ENCODE peak calls at places on chromosomes 3 and 15, in seven cellular contexts. Z is AG10803; I is CD8-positive, alpha-beta memory T cell; N is mesendoderm; O is effector memory CD4-positive, alpha-beta T cell; D is body of pancreas; J is GM23248. W is an unnamed sample.

GRCh38 chr15:42157981-42158765 is 1.7 kb upstream of the PLA2G4F start:
- DNase-seq in Z (peak), I (no peak), D (no peak), J (peak), N (no peak), O (no peak), W (peak)

GRCh38 chr3:48662753-48663488 is at the start of gene CELSR3:
- DNase-seq in O (peak), D (peak), I (no peak), N (peak), J (peak), Z (peak), W (peak)

GRCh38 chr3:133262371-133262770 is 137.5 kb upstream of the BFSP2 start:
- DNase-seq in J (no peak), D (no peak), I (no peak), O (no peak), N (peak), Z (no peak), W (no peak)

GRCh38 chr3:18201315-18201714 is 223.8 kb downstream of the SATB1 start:
- DNase-seq in J (no peak), Z (no peak), D (no peak), N (peak), I (no peak), O (no peak), W (no peak)

GRCh38 chr3:48562367-48563095 is 1.1 kb downstream of the UCN2 start:
- DNase-seq in N (no peak), O (no peak), J (no peak), D (no peak), I (no peak), Z (no peak), W (no peak)

GRCh38 chr3:138234401-138235179 is 47.5 kb downstream of the ARMC8 start:
- DNase-seq in N (no peak), D (no peak), Z (peak), J (peak), O (no peak), I (no peak), W (peak)

GRCh38 chr15:84598993-84599392 is 1.8 kb upstream of the ZSCAN2 start:
- DNase-seq in N (peak), D (peak), O (no peak), J (peak), Z (peak), I (no peak), W (peak)

GRCh38 chr15:62985768-62986167 is 56.8 kb upstream of the TPM1 start:
- DNase-seq in Z (peak), O (no peak), N (peak), I (no peak), J (no peak), D (no peak), W (peak)

GRCh38 chr15:68272797-68273271 is 4.7 kb upstream of the FEM1B start:
- DNase-seq in Z (peak), I (no peak), N (no peak), J (peak), D (no peak), O (no peak), W (peak)

GRCh38 chr3:67414740-67415139 is 239.7 kb downstream of the SUCLG2 start:
- DNase-seq in N (no peak), I (no peak), Z (no peak), O (no peak), J (no peak), D (no peak), W (peak)

GRCh38 chr3:52453496-52454234 is at the start of gene TNNC1:
- DNase-seq in J (no peak), O (no peak), D (no peak), Z (no peak), I (no peak), N (peak), W (no peak)

GRCh38 chr3:171511450-171511849 is 51.2 kb upstream of the TNIK start:
- DNase-seq in O (no peak), I (no peak), N (peak), J (no peak), D (no peak), Z (no peak), W (no peak)
- H3K4me3 ChIP-seq in O (no peak), I (no peak), N (no peak), J (no peak), D (no peak), Z (no peak), W (no peak)

GRCh38 chr15:59396660-59397059 is 24.0 kb upstream of the MYO1E start:
- DNase-seq in J (no peak), N (no peak), Z (no peak), D (no peak), O (no peak), I (no peak), W (no peak)
- H3K4me3 ChIP-seq in J (no peak), N (no peak), Z (no peak), D (no peak), O (no peak), I (no peak), W (no peak)

GRCh38 chr3:13227315-13228165 is 154.3 kb upstream of the IQSEC1 start:
- DNase-seq in D (no peak), N (no peak), O (no peak), I (no peak), J (no peak), Z (no peak), W (no peak)
- H3K4me3 ChIP-seq in D (no peak), N (no peak), O (no peak), I (no peak), J (no peak), Z (no peak), W (no peak)

DNA sequence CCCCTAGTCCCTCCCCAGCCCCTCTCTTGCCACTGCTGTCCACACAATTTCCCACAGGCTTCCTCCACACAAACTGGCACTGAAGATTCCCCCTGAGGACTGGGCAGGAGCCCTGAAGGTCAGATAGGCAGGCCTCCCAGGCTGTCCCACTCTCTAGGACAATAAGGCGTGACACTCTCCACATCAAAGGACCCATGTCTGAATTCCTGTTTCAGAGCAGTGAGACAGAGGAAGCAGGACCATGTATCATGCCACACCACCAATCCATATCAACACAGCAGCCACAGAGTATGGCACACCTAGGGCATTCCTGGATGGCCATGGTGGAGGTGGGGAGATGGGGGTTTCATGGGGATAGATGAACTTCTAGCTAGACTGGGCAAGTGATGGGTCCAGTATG is 13.8 kb upstream of the CCR1 start:
- DNase-seq in I (no peak), J (no peak), D (no peak), O (no peak), Z (no peak), N (no peak), W (no peak)
- H3K4me3 ChIP-seq in I (no peak), J (no peak), D (no peak), O (no peak), Z (no peak), N (no peak), W (no peak)

W was measured in fibroblast of mammary gland.